ENCODE peak calls at places on chromosomes 2 and 18, in nine cellular contexts. U is prostate gland; G is heart right ventricle; M is AG04450; K is pancreas; V is SJSA1; X is A673; N is CD4-positive, CD25-positive, alpha-beta regulatory T cell; E is cardiac muscle cell. I is an unnamed sample.

GRCh38 chr18:11494093-11494492 is 115.3 kb upstream of the SLC35G4 start:
- DNase-seq in N (no peak), V (peak; percentile 32), K (no peak), E (no peak), X (no peak), G (no peak), U (no peak), M (no peak), I (no peak)

GRCh38 chr18:48550101-48550729 is 11.4 kb downstream of the CTIF start:
- DNase-seq in U (no peak), K (no peak), X (no peak), G (no peak), N (no peak), M (no peak), E (no peak), V (no peak), I (no peak)

GRCh38 chr2:143452817-143453462 is 323.7 kb downstream of the ARHGAP15 start:
- DNase-seq in K (no peak), M (no peak), E (no peak), X (no peak), N (peak; percentile 49), V (no peak), G (no peak), U (no peak), I (no peak)

GRCh38 chr2:33372940-33373553 is 103.4 kb upstream of the RASGRP3 start:
- DNase-seq in E (peak; percentile 47), N (peak; percentile 67), M (no peak), V (peak; percentile 40), X (peak; percentile 32), U (peak; percentile 39), G (no peak), K (peak; percentile 25), I (no peak)

GRCh38 chr2:41775381-41776025 is 272.3 kb upstream of the PKDCC start:
- DNase-seq in M (no peak), U (no peak), E (no peak), X (no peak), G (no peak), K (no peak), N (no peak), V (no peak), I (no peak)

GRCh38 chr2:25245141-25245540 is 76.8 kb upstream of the POMC start:
- DNase-seq in M (no peak), U (no peak), K (no peak), E (no peak), G (no peak), X (no peak), V (no peak), N (no peak), I (no peak)

GRCh38 chr2:39875182-39875913 is 96.3 kb upstream of the THUMPD2 start:
- DNase-seq in V (peak; percentile 22), N (no peak), K (no peak), U (no peak), G (no peak), E (peak; percentile 94), M (peak; percentile 91), X (peak; percentile 50), I (no peak)

GRCh38 chr2:19667536-19667949 is 234.2 kb downstream of the TTC32 start:
- DNase-seq in K (no peak), X (peak; percentile 42), M (no peak), E (peak; percentile 25), U (no peak), V (no peak), N (no peak), G (no peak), I (no peak)

GRCh38 chr2:227853765-227854271 is 17.6 kb upstream of the DAW1 start:
- DNase-seq in X (no peak), K (no peak), N (no peak), V (peak; percentile 21), E (no peak), G (no peak), U (no peak), M (no peak), I (no peak)

GRCh38 chr2:43221660-43222471 is 4.5 kb downstream of the ZFP36L2 start:
- DNase-seq in X (peak; percentile 87), G (peak; percentile 84), E (peak; percentile 98), M (peak; percentile 93), K (peak; percentile 88), U (peak; percentile 88), V (peak; percentile 92), N (peak; percentile 61), I (peak; percentile 80)

GRCh38 chr2:85785871-85786270 is 32.1 kb downstream of the ATOH8 start:
- DNase-seq in N (no peak), V (no peak), K (no peak), X (no peak), E (no peak), G (no peak), U (no peak), M (no peak), I (no peak)

GRCh38 chr18:12883684-12884520 is at the start of gene PTPN2:
- DNase-seq in M (peak; percentile 90), N (peak; percentile 94), E (peak; percentile 96), X (peak; percentile 94), K (peak; percentile 92), U (peak; percentile 92), V (peak; percentile 98), G (peak; percentile 93), I (peak; percentile 72)

GRCh38 chr2:74738586-74738985 is 84.5 kb downstream of the SEMA4F start:
- DNase-seq in E (no peak), K (no peak), G (no peak), M (no peak), V (no peak), U (no peak), N (no peak), X (no peak), I (no peak)

GRCh38 chr2:56540901-56541300 is 357.1 kb downstream of the CCDC85A start:
- DNase-seq in U (no peak), K (no peak), N (no peak), M (no peak), G (no peak), V (no peak), E (no peak), X (no peak), I (no peak)

GRCh38 chr2:141878016-141878415 is 252.8 kb downstream of the LRP1B start:
- DNase-seq in E (no peak), M (no peak), K (no peak), X (peak; percentile 15), U (no peak), G (no peak), N (no peak), V (no peak), I (no peak)

GRCh38 chr2:121375621-121376159 is 90.7 kb upstream of the TFCP2L1 start:
- DNase-seq in X (no peak), M (no peak), G (no peak), U (no peak), N (no peak), K (no peak), V (peak; percentile 50), E (peak; percentile 16), I (no peak)

GRCh38 chr2:121376851-121377250 is 91.8 kb upstream of the TFCP2L1 start:
- DNase-seq in X (no peak), M (no peak), G (no peak), U (no peak), E (peak; percentile 48), N (no peak), V (peak; percentile 62), K (no peak), I (no peak)

GRCh38 chr2:121372756-121373353 is 87.9 kb upstream of the TFCP2L1 start:
- DNase-seq in X (no peak), G (no peak), K (no peak), V (no peak), U (no peak), E (no peak), M (no peak), N (no peak), I (no peak)

GRCh38 chr2:121382744-121383143 is 97.7 kb upstream of the TFCP2L1 start:
- DNase-seq in E (no peak), M (no peak), N (no peak), U (no peak), X (peak; percentile 20), G (no peak), V (no peak), K (no peak), I (no peak)

GRCh38 chr2:121377676-121378075 is 92.7 kb upstream of the TFCP2L1 start:
- DNase-seq in X (peak; percentile 4), M (no peak), E (no peak), V (peak; percentile 71), U (no peak), N (no peak), G (no peak), K (no peak), I (no peak)
- H3K27ac ChIP-seq in X (no peak overlapping the region), M (no peak overlapping the region), E (no peak overlapping the region), V (peak overlapping the region; percentile 78), U (no peak overlapping the region), N (no peak overlapping the region), G (no peak overlapping the region), K (no peak overlapping the region), I (peak overlapping the region; percentile 77)

DNA sequence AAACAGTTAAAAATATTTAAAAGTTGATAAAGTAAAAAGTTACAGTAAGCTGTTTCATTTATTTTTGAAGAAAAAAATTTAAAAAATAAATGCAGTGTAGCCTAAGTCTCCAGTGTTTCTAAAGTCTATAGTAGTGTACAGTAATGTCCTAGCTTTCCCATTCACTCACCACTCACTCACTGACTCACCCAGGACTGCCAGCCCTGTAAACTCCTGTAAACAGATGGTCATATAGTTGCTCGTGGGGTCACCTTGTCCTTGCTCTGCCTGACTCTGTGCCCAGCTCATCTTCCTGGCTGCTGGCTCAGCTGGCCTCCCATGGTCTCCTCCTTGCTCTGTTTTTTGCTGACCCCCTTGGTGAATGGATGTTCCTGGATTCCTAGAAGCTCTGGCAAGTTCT is 180.3 kb downstream of the VAPA start:
- DNase-seq in U (no peak), G (no peak), K (no peak), E (no peak), X (no peak), N (no peak), M (no peak), V (peak; percentile 6), I (no peak)
- H3K27ac ChIP-seq in U (no peak overlapping the region), G (no peak overlapping the region), K (no peak overlapping the region), E (no peak overlapping the region), X (no peak overlapping the region), N (no peak overlapping the region), M (no peak overlapping the region), V (no peak overlapping the region), I (no peak overlapping the region)

GRCh38 chr2:201149064-201149820 is 33.3 kb downstream of the CFLAR start:
- DNase-seq in N (no peak), G (no peak), K (no peak), M (no peak), U (no peak), X (no peak), E (peak; percentile 86), V (peak; percentile 86), I (no peak)
- H3K27ac ChIP-seq in N (peak overlapping the region; percentile 31), G (peak overlapping the region; percentile 63), K (no peak overlapping the region), M (peak overlapping the region; percentile 69), U (peak overlapping the region; percentile 42), X (no peak overlapping the region), E (peak overlapping the region; percentile 35), V (peak overlapping the region; percentile 99), I (peak overlapping the region; percentile 80)

DNA sequence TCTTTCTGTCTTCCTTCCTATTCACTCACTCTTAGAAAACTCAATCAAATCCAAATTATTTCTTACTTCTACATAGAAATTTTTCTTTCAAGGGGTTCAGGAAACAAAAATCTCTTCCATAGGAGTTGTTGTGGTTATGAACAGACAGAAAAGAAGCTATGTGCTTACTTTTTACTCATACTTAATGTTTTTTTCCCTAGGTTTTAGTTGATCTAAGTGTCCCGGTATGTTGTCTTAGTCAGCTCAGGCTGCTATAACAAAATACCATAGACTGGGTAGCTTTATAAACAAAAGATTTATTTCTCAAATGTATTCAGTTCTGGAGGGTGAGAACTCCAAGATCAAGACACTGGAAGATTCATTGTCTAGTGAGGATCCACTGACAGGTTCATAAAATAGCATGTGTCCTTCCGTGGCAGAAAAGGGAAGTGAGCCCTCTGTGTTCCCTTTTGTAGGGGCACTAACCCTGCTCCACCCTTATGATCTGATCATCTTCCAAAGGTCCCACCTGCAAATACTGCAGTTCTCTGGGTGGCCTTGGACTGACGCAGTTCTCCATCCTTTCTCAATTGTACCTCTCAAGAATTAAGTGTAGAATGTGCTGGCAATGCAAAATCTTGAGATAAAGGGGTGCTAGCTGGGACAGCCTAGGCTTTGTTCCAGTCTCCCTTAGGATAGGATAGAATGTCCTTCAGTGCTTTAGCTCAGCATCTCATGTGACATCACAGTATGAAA is 14.4 kb upstream of the VRK2 start:
- DNase-seq in V (peak; percentile 21), K (no peak), U (no peak), E (no peak), G (no peak), X (no peak), N (no peak), M (peak; percentile 18), I (no peak)
- H3K27ac ChIP-seq in V (no peak overlapping the region), K (no peak overlapping the region), U (no peak overlapping the region), E (no peak overlapping the region), G (no peak overlapping the region), X (no peak overlapping the region), N (no peak overlapping the region), M (no peak overlapping the region), I (no peak overlapping the region)

I was measured in caudate nucleus.